ENCODE peak calls at places on chromosomes 12 and 14, in four cellular contexts. A is breast epithelium; Z is stimulated activated CD4-positive, alpha-beta T cell treated with anti-CD3 and anti-CD28 coated beads, Interleukin-15, amount 100 ng/mL, for 1 hour; W is astrocyte of the spinal cord. S is an unnamed sample.

GRCh38 chr12:75554556-75554880 is 43.1 kb upstream of the KRR1 start:
- DNase-seq in A (no peak), Z (no peak), W (no peak), S (no peak)

GRCh38 chr14:69669375-69669774 is 58.0 kb downstream of the SUSD6 start:
- DNase-seq in A (no peak), Z (no peak), W (no peak), S (no peak)

GRCh38 chr12:93892431-93893210 is 215.4 kb downstream of the CRADD start:
- DNase-seq in A (no peak), Z (no peak), W (no peak), S (no peak)

GRCh38 chr12:95966287-95966870 is 23.2 kb downstream of the AMDHD1 start:
- DNase-seq in A (no peak), Z (no peak), W (no peak), S (no peak)

GRCh38 chr14:93989939-93990338 is 7.2 kb upstream of the CCDC197 start:
- DNase-seq in A (no peak), Z (no peak), W (no peak), S (no peak)

GRCh38 chr12:56040963-56041578 is 647 bp upstream of the RPS26 start:
- DNase-seq in A (no peak), Z (no peak), W (no peak), S (no peak)

GRCh38 chr14:53900499-53900898 is 56.1 kb downstream of the BMP4 start:
- DNase-seq in A (no peak), Z (no peak), W (no peak), S (no peak)

GRCh38 chr12:19402211-19402610 is 37.1 kb upstream of the AEBP2 start:
- DNase-seq in A (no peak), Z (no peak), W (no peak), S (no peak)

GRCh38 chr12:110141389-110141788 is 17.2 kb downstream of the IFT81 start:
- DNase-seq in A (no peak), Z (no peak), W (no peak), S (no peak)

GRCh38 chr14:22538671-22539228 is 50.3 kb downstream of the DAD1 start:
- DNase-seq in A (no peak), Z (no peak), W (no peak), S (no peak)

GRCh38 chr14:28571636-28572035 is 195.0 kb upstream of the FOXG1 start:
- DNase-seq in A (no peak), Z (no peak), W (no peak), S (no peak)

GRCh38 chr12:18400186-18400585 is 138.9 kb downstream of the PIK3C2G start:
- DNase-seq in A (no peak), Z (no peak), W (peak; percentile 77), S (no peak)

GRCh38 chr12:89529738-89530137 is 3.9 kb upstream of the POC1B start:
- DNase-seq in A (no peak), Z (no peak), W (peak; percentile 68), S (no peak)

GRCh38 chr12:896031-896430 is 53.5 kb downstream of the RAD52 start:
- DNase-seq in A (no peak), Z (no peak), W (no peak), S (no peak)

GRCh38 chr12:91380651-91381050 is 198.0 kb upstream of the DCN start:
- DNase-seq in A (no peak), Z (no peak), W (no peak), S (no peak)

GRCh38 chr12:67419810-67420209 is 150.7 kb downstream of the CAND1 start:
- DNase-seq in A (no peak), Z (no peak), W (no peak), S (no peak)

GRCh38 chr12:102539651-102540553 is 59.5 kb upstream of the IGF1 start:
- DNase-seq in A (no peak), Z (no peak), W (no peak), S (no peak)

GRCh38 chr12:121468451-121468850 is 68.5 kb downstream of the RNF34 start:
- DNase-seq in A (no peak), Z (no peak), W (no peak), S (no peak)

GRCh38 chr14:90758959-90759358 is 57.3 kb downstream of the TTC7B start:
- DNase-seq in A (no peak), Z (no peak), W (no peak), S (no peak)

GRCh38 chr12:13099066-13099909 is 4.2 kb downstream of the GSG1 start:
- DNase-seq in A (no peak), Z (no peak), W (peak; percentile 6), S (no peak)

GRCh38 chr14:68297871-68298468 is 478.4 kb downstream of the RAD51B start:
- DNase-seq in A (no peak), Z (no peak), W (peak; percentile 54), S (no peak)

GRCh38 chr12:94178054-94178453 is 29.7 kb downstream of the PLXNC1 start:
- DNase-seq in A (no peak), Z (no peak), W (no peak), S (no peak)

GRCh38 chr12:93722757-93723567 is 45.8 kb downstream of the CRADD start:
- DNase-seq in A (no peak), Z (no peak), W (no peak), S (no peak)

GRCh38 chr12:60335765-60336164 is 739.9 kb downstream of the SLC16A7 start:
- DNase-seq in A (no peak), Z (no peak), W (peak; percentile 50), S (no peak)

GRCh38 chr14:78319826-78320635 is 149.9 kb downstream of the NRXN3 start:
- DNase-seq in A (no peak), Z (no peak), W (no peak), S (no peak)

GRCh38 chr14:38209572-38210159 is 2.0 kb downstream of the SSTR1 start:
- DNase-seq in A (no peak), Z (no peak), W (no peak), S (no peak)

GRCh38 chr14:90814806-90815566 is 1.2 kb downstream of the TTC7B start:
- DNase-seq in A (no peak), Z (no peak), W (no peak), S (no peak)

GRCh38 chr12:46523863-46524770 is 151.5 kb upstream of the SLC38A2 start:
- DNase-seq in A (no peak), Z (no peak), W (peak; percentile 93), S (no peak)

GRCh38 chr12:56206373-56207166 is 15.2 kb downstream of the RNF41 start:
- DNase-seq in A (peak; percentile 55), Z (no peak), W (peak; percentile 45), S (no peak)

GRCh38 chr12:51323966-51324895 is at the start of gene BIN2:
- DNase-seq in A (no peak), Z (peak; percentile 44), W (no peak), S (peak; percentile 40)

GRCh38 chr12:90827567-90827966 is 127.4 kb downstream of the CCER1 start:
- DNase-seq in A (no peak), Z (no peak), W (no peak), S (no peak)

S was measured in stimulated activated CD8-positive, alpha-beta memory T cell treated with anti-CD3 and anti-CD28 coated beads, Interleukin-4, amount 100 ng/mL, for 4 hours.